ENCODE peak calls at places on chromosomes 7 and 10, in eight cellular contexts. One of them, this sample, is unnamed.

GRCh38 chr10:77180794-77181193 is 456.8 kb downstream of the KCNMA1 start:
- DNase-seq in A673: no peak
- DNase-seq in activated CD4-positive, alpha-beta T cell treated with anti-CD3 and anti-CD28 coated beads, Interleukin-2, amount 50 U/mL, for 1 hour: no peak
- DNase-seq in brain microvascular endothelial cell: no peak
- DNase-seq in mammary epithelial cell: peak
- DNase-seq in ecto neural progenitor cell: no peak
- DNase-seq in tibial nerve: no peak
- DNase-seq in activated T-helper 2 cell treated with anti-CD3 and anti-CD28 coated beads, Interferon-gamma antibody, Interleukin-2, Interleukin-4, amounts not matched to agents 10 μg/mL and 5 μg/mL and 100 μg/mL, durations not matched to agents 14 hours and 24 hours and 36 hours: no peak
- DNase-seq in this sample: no peak

GRCh38 chr7:2698581-2699288 is 10.7 kb downstream of the AMZ1 start:
- DNase-seq in tibial nerve: no peak
- DNase-seq in brain microvascular endothelial cell: no peak
- DNase-seq in activated CD4-positive, alpha-beta T cell treated with anti-CD3 and anti-CD28 coated beads, Interleukin-2, amount 50 U/mL, for 1 hour: peak
- DNase-seq in A673: no peak
- DNase-seq in ecto neural progenitor cell: no peak
- DNase-seq in mammary epithelial cell: no peak
- DNase-seq in activated T-helper 2 cell treated with anti-CD3 and anti-CD28 coated beads, Interferon-gamma antibody, Interleukin-2, Interleukin-4, amounts not matched to agents 10 μg/mL and 5 μg/mL and 100 μg/mL, durations not matched to agents 14 hours and 24 hours and 36 hours: peak
- DNase-seq in this sample: peak

GRCh38 chr10:69344591-69345244 is 66.4 kb downstream of the HK1 start:
- DNase-seq in mammary epithelial cell: no peak
- DNase-seq in activated T-helper 2 cell treated with anti-CD3 and anti-CD28 coated beads, Interferon-gamma antibody, Interleukin-2, Interleukin-4, amounts not matched to agents 10 μg/mL and 5 μg/mL and 100 μg/mL, durations not matched to agents 14 hours and 24 hours and 36 hours: peak
- DNase-seq in ecto neural progenitor cell: no peak
- DNase-seq in A673: no peak
- DNase-seq in activated CD4-positive, alpha-beta T cell treated with anti-CD3 and anti-CD28 coated beads, Interleukin-2, amount 50 U/mL, for 1 hour: no peak
- DNase-seq in tibial nerve: no peak
- DNase-seq in brain microvascular endothelial cell: no peak
- DNase-seq in this sample: peak

GRCh38 chr7:82975811-82976468 is 186.7 kb downstream of the PCLO start:
- DNase-seq in ecto neural progenitor cell: no peak
- DNase-seq in brain microvascular endothelial cell: no peak
- DNase-seq in tibial nerve: no peak
- DNase-seq in activated T-helper 2 cell treated with anti-CD3 and anti-CD28 coated beads, Interferon-gamma antibody, Interleukin-2, Interleukin-4, amounts not matched to agents 10 μg/mL and 5 μg/mL and 100 μg/mL, durations not matched to agents 14 hours and 24 hours and 36 hours: no peak
- DNase-seq in activated CD4-positive, alpha-beta T cell treated with anti-CD3 and anti-CD28 coated beads, Interleukin-2, amount 50 U/mL, for 1 hour: no peak
- DNase-seq in A673: no peak
- DNase-seq in mammary epithelial cell: peak
- DNase-seq in this sample: no peak

GRCh38 chr10:9038146-9038714 is 983.7 kb downstream of the GATA3 start:
- DNase-seq in tibial nerve: no peak
- DNase-seq in A673: no peak
- DNase-seq in activated CD4-positive, alpha-beta T cell treated with anti-CD3 and anti-CD28 coated beads, Interleukin-2, amount 50 U/mL, for 1 hour: no peak
- DNase-seq in brain microvascular endothelial cell: no peak
- DNase-seq in ecto neural progenitor cell: no peak
- DNase-seq in mammary epithelial cell: peak
- DNase-seq in activated T-helper 2 cell treated with anti-CD3 and anti-CD28 coated beads, Interferon-gamma antibody, Interleukin-2, Interleukin-4, amounts not matched to agents 10 μg/mL and 5 μg/mL and 100 μg/mL, durations not matched to agents 14 hours and 24 hours and 36 hours: no peak
- DNase-seq in this sample: no peak

GRCh38 chr7:22433710-22434460 is 66.1 kb downstream of the STEAP1B start:
- DNase-seq in activated T-helper 2 cell treated with anti-CD3 and anti-CD28 coated beads, Interferon-gamma antibody, Interleukin-2, Interleukin-4, amounts not matched to agents 10 μg/mL and 5 μg/mL and 100 μg/mL, durations not matched to agents 14 hours and 24 hours and 36 hours: no peak
- DNase-seq in tibial nerve: no peak
- DNase-seq in A673: peak
- DNase-seq in brain microvascular endothelial cell: peak
- DNase-seq in mammary epithelial cell: peak
- DNase-seq in ecto neural progenitor cell: no peak
- DNase-seq in activated CD4-positive, alpha-beta T cell treated with anti-CD3 and anti-CD28 coated beads, Interleukin-2, amount 50 U/mL, for 1 hour: no peak
- DNase-seq in this sample: no peak

GRCh38 chr7:105790996-105791395 is 85.4 kb downstream of the ATXN7L1 start:
- DNase-seq in brain microvascular endothelial cell: no peak
- DNase-seq in ecto neural progenitor cell: no peak
- DNase-seq in activated T-helper 2 cell treated with anti-CD3 and anti-CD28 coated beads, Interferon-gamma antibody, Interleukin-2, Interleukin-4, amounts not matched to agents 10 μg/mL and 5 μg/mL and 100 μg/mL, durations not matched to agents 14 hours and 24 hours and 36 hours: no peak
- DNase-seq in activated CD4-positive, alpha-beta T cell treated with anti-CD3 and anti-CD28 coated beads, Interleukin-2, amount 50 U/mL, for 1 hour: no peak
- DNase-seq in tibial nerve: no peak
- DNase-seq in mammary epithelial cell: peak
- DNase-seq in A673: no peak
- DNase-seq in this sample: no peak

GRCh38 chr10:131402771-131403723 is 91.5 kb upstream of the TCERG1L start:
- DNase-seq in A673: no peak
- DNase-seq in mammary epithelial cell: no peak
- DNase-seq in brain microvascular endothelial cell: no peak
- DNase-seq in activated CD4-positive, alpha-beta T cell treated with anti-CD3 and anti-CD28 coated beads, Interleukin-2, amount 50 U/mL, for 1 hour: no peak
- DNase-seq in ecto neural progenitor cell: no peak
- DNase-seq in tibial nerve: no peak
- DNase-seq in activated T-helper 2 cell treated with anti-CD3 and anti-CD28 coated beads, Interferon-gamma antibody, Interleukin-2, Interleukin-4, amounts not matched to agents 10 μg/mL and 5 μg/mL and 100 μg/mL, durations not matched to agents 14 hours and 24 hours and 36 hours: no peak
- DNase-seq in this sample: peak

GRCh38 chr7:158389514-158390425 is 197.9 kb downstream of the PTPRN2 start:
- DNase-seq in ecto neural progenitor cell: no peak
- DNase-seq in tibial nerve: no peak
- DNase-seq in brain microvascular endothelial cell: no peak
- DNase-seq in activated CD4-positive, alpha-beta T cell treated with anti-CD3 and anti-CD28 coated beads, Interleukin-2, amount 50 U/mL, for 1 hour: no peak
- DNase-seq in mammary epithelial cell: no peak
- DNase-seq in A673: no peak
- DNase-seq in activated T-helper 2 cell treated with anti-CD3 and anti-CD28 coated beads, Interferon-gamma antibody, Interleukin-2, Interleukin-4, amounts not matched to agents 10 μg/mL and 5 μg/mL and 100 μg/mL, durations not matched to agents 14 hours and 24 hours and 36 hours: no peak
- DNase-seq in this sample: peak

GRCh38 chr7:29281782-29282541 is 87.4 kb downstream of the CHN2 start:
- DNase-seq in brain microvascular endothelial cell: peak
- DNase-seq in activated CD4-positive, alpha-beta T cell treated with anti-CD3 and anti-CD28 coated beads, Interleukin-2, amount 50 U/mL, for 1 hour: no peak
- DNase-seq in ecto neural progenitor cell: no peak
- DNase-seq in mammary epithelial cell: peak
- DNase-seq in activated T-helper 2 cell treated with anti-CD3 and anti-CD28 coated beads, Interferon-gamma antibody, Interleukin-2, Interleukin-4, amounts not matched to agents 10 μg/mL and 5 μg/mL and 100 μg/mL, durations not matched to agents 14 hours and 24 hours and 36 hours: no peak
- DNase-seq in A673: peak
- DNase-seq in tibial nerve: no peak
- DNase-seq in this sample: no peak

GRCh38 chr10:59709472-59710125 is at the start of gene SLC16A9:
- DNase-seq in activated T-helper 2 cell treated with anti-CD3 and anti-CD28 coated beads, Interferon-gamma antibody, Interleukin-2, Interleukin-4, amounts not matched to agents 10 μg/mL and 5 μg/mL and 100 μg/mL, durations not matched to agents 14 hours and 24 hours and 36 hours: peak
- DNase-seq in A673: peak
- DNase-seq in brain microvascular endothelial cell: peak
- DNase-seq in tibial nerve: peak
- DNase-seq in ecto neural progenitor cell: peak
- DNase-seq in activated CD4-positive, alpha-beta T cell treated with anti-CD3 and anti-CD28 coated beads, Interleukin-2, amount 50 U/mL, for 1 hour: no peak
- DNase-seq in mammary epithelial cell: peak
- DNase-seq in this sample: peak

GRCh38 chr7:43112941-43113621 is 634 bp downstream of the HECW1 start:
- DNase-seq in ecto neural progenitor cell: peak
- DNase-seq in activated CD4-positive, alpha-beta T cell treated with anti-CD3 and anti-CD28 coated beads, Interleukin-2, amount 50 U/mL, for 1 hour: no peak
- DNase-seq in mammary epithelial cell: peak
- DNase-seq in tibial nerve: no peak
- DNase-seq in activated T-helper 2 cell treated with anti-CD3 and anti-CD28 coated beads, Interferon-gamma antibody, Interleukin-2, Interleukin-4, amounts not matched to agents 10 μg/mL and 5 μg/mL and 100 μg/mL, durations not matched to agents 14 hours and 24 hours and 36 hours: no peak
- DNase-seq in brain microvascular endothelial cell: peak
- DNase-seq in A673: peak
- DNase-seq in this sample: peak

GRCh38 chr7:120926943-120927346 is 23.6 kb upstream of the ING3 start:
- DNase-seq in activated T-helper 2 cell treated with anti-CD3 and anti-CD28 coated beads, Interferon-gamma antibody, Interleukin-2, Interleukin-4, amounts not matched to agents 10 μg/mL and 5 μg/mL and 100 μg/mL, durations not matched to agents 14 hours and 24 hours and 36 hours: no peak
- DNase-seq in A673: no peak
- DNase-seq in ecto neural progenitor cell: no peak
- DNase-seq in brain microvascular endothelial cell: no peak
- DNase-seq in mammary epithelial cell: peak
- DNase-seq in tibial nerve: no peak
- DNase-seq in activated CD4-positive, alpha-beta T cell treated with anti-CD3 and anti-CD28 coated beads, Interleukin-2, amount 50 U/mL, for 1 hour: no peak
- DNase-seq in this sample: no peak

GRCh38 chr7:50416509-50417299 is 33.4 kb downstream of the FIGNL1 start:
- DNase-seq in tibial nerve: no peak
- DNase-seq in A673: no peak
- DNase-seq in mammary epithelial cell: no peak
- DNase-seq in activated T-helper 2 cell treated with anti-CD3 and anti-CD28 coated beads, Interferon-gamma antibody, Interleukin-2, Interleukin-4, amounts not matched to agents 10 μg/mL and 5 μg/mL and 100 μg/mL, durations not matched to agents 14 hours and 24 hours and 36 hours: no peak
- DNase-seq in activated CD4-positive, alpha-beta T cell treated with anti-CD3 and anti-CD28 coated beads, Interleukin-2, amount 50 U/mL, for 1 hour: no peak
- DNase-seq in ecto neural progenitor cell: peak
- DNase-seq in brain microvascular endothelial cell: no peak
- DNase-seq in this sample: no peak

GRCh38 chr7:108402865-108403264 is 53.4 kb downstream of the NRCAM start:
- DNase-seq in mammary epithelial cell: peak
- DNase-seq in A673: no peak
- DNase-seq in tibial nerve: no peak
- DNase-seq in brain microvascular endothelial cell: peak
- DNase-seq in activated CD4-positive, alpha-beta T cell treated with anti-CD3 and anti-CD28 coated beads, Interleukin-2, amount 50 U/mL, for 1 hour: no peak
- DNase-seq in ecto neural progenitor cell: no peak
- DNase-seq in activated T-helper 2 cell treated with anti-CD3 and anti-CD28 coated beads, Interferon-gamma antibody, Interleukin-2, Interleukin-4, amounts not matched to agents 10 μg/mL and 5 μg/mL and 100 μg/mL, durations not matched to agents 14 hours and 24 hours and 36 hours: no peak
- DNase-seq in this sample: peak

GRCh38 chr7:6202117-6202516 is 70.3 kb downstream of the CYTH3 start:
- DNase-seq in brain microvascular endothelial cell: no peak
- DNase-seq in activated CD4-positive, alpha-beta T cell treated with anti-CD3 and anti-CD28 coated beads, Interleukin-2, amount 50 U/mL, for 1 hour: no peak
- DNase-seq in tibial nerve: no peak
- DNase-seq in mammary epithelial cell: no peak
- DNase-seq in activated T-helper 2 cell treated with anti-CD3 and anti-CD28 coated beads, Interferon-gamma antibody, Interleukin-2, Interleukin-4, amounts not matched to agents 10 μg/mL and 5 μg/mL and 100 μg/mL, durations not matched to agents 14 hours and 24 hours and 36 hours: no peak
- DNase-seq in ecto neural progenitor cell: no peak
- DNase-seq in A673: no peak
- DNase-seq in this sample: no peak

GRCh38 chr10:70679498-70679897 is 7.2 kb downstream of the ADAMTS14 start:
- DNase-seq in tibial nerve: peak
- DNase-seq in brain microvascular endothelial cell: no peak
- DNase-seq in ecto neural progenitor cell: no peak
- DNase-seq in A673: no peak
- DNase-seq in activated T-helper 2 cell treated with anti-CD3 and anti-CD28 coated beads, Interferon-gamma antibody, Interleukin-2, Interleukin-4, amounts not matched to agents 10 μg/mL and 5 μg/mL and 100 μg/mL, durations not matched to agents 14 hours and 24 hours and 36 hours: no peak
- DNase-seq in activated CD4-positive, alpha-beta T cell treated with anti-CD3 and anti-CD28 coated beads, Interleukin-2, amount 50 U/mL, for 1 hour: no peak
- DNase-seq in mammary epithelial cell: no peak
- DNase-seq in this sample: peak

GRCh38 chr10:46040004-46040403 is 6.1 kb downstream of the MSMB start:
- DNase-seq in activated T-helper 2 cell treated with anti-CD3 and anti-CD28 coated beads, Interferon-gamma antibody, Interleukin-2, Interleukin-4, amounts not matched to agents 10 μg/mL and 5 μg/mL and 100 μg/mL, durations not matched to agents 14 hours and 24 hours and 36 hours: no peak
- DNase-seq in activated CD4-positive, alpha-beta T cell treated with anti-CD3 and anti-CD28 coated beads, Interleukin-2, amount 50 U/mL, for 1 hour: no peak
- DNase-seq in mammary epithelial cell: no peak
- DNase-seq in brain microvascular endothelial cell: no peak
- DNase-seq in ecto neural progenitor cell: no peak
- DNase-seq in A673: no peak
- DNase-seq in tibial nerve: no peak
- DNase-seq in this sample: no peak

GRCh38 chr7:34430456-34430855 is 227.6 kb upstream of the NPSR1 start:
- DNase-seq in A673: peak
- DNase-seq in tibial nerve: peak
- DNase-seq in activated T-helper 2 cell treated with anti-CD3 and anti-CD28 coated beads, Interferon-gamma antibody, Interleukin-2, Interleukin-4, amounts not matched to agents 10 μg/mL and 5 μg/mL and 100 μg/mL, durations not matched to agents 14 hours and 24 hours and 36 hours: no peak
- DNase-seq in mammary epithelial cell: peak
- DNase-seq in brain microvascular endothelial cell: peak
- DNase-seq in ecto neural progenitor cell: no peak
- DNase-seq in activated CD4-positive, alpha-beta T cell treated with anti-CD3 and anti-CD28 coated beads, Interleukin-2, amount 50 U/mL, for 1 hour: no peak
- DNase-seq in this sample: no peak

GRCh38 chr7:151020231-151020630 is 4.1 kb downstream of the ATG9B start:
- DNase-seq in activated T-helper 2 cell treated with anti-CD3 and anti-CD28 coated beads, Interferon-gamma antibody, Interleukin-2, Interleukin-4, amounts not matched to agents 10 μg/mL and 5 μg/mL and 100 μg/mL, durations not matched to agents 14 hours and 24 hours and 36 hours: no peak
- DNase-seq in ecto neural progenitor cell: peak
- DNase-seq in brain microvascular endothelial cell: no peak
- DNase-seq in activated CD4-positive, alpha-beta T cell treated with anti-CD3 and anti-CD28 coated beads, Interleukin-2, amount 50 U/mL, for 1 hour: no peak
- DNase-seq in tibial nerve: no peak
- DNase-seq in mammary epithelial cell: no peak
- DNase-seq in A673: no peak
- DNase-seq in this sample: no peak

GRCh38 chr7:92699560-92699959 is 109.4 kb upstream of the FAM133B start:
- DNase-seq in mammary epithelial cell: peak
- DNase-seq in brain microvascular endothelial cell: no peak
- DNase-seq in A673: no peak
- DNase-seq in ecto neural progenitor cell: no peak
- DNase-seq in activated T-helper 2 cell treated with anti-CD3 and anti-CD28 coated beads, Interferon-gamma antibody, Interleukin-2, Interleukin-4, amounts not matched to agents 10 μg/mL and 5 μg/mL and 100 μg/mL, durations not matched to agents 14 hours and 24 hours and 36 hours: no peak
- DNase-seq in activated CD4-positive, alpha-beta T cell treated with anti-CD3 and anti-CD28 coated beads, Interleukin-2, amount 50 U/mL, for 1 hour: no peak
- DNase-seq in tibial nerve: no peak
- DNase-seq in this sample: peak